ENCODE peak calls at places on chromosome 3, in nine cellular contexts. One of them, this sample, is unnamed.

GRCh38 chr3:73480187-73480672 is 144.5 kb downstream of the PDZRN3 start:
- DNase-seq in NCI-H1417: no peak
- DNase-seq in NB4: no peak
- DNase-seq in posterior cingulate gyrus: no peak
- DNase-seq in activated T-helper 1 cell treated with Interleukin-2 at 50 U/mL for 16 hours: no peak
- DNase-seq in NCI-H524 treated with DMSO at 0.1 percent for 48 hours: no peak
- DNase-seq in stimulated activated CD4-positive, alpha-beta T cell treated with anti-CD3 and anti-CD28 coated beads, Interleukin-1b, Interleukin-23, amount 100 ng/mL, for 48 hours: no peak
- DNase-seq in HT1080: no peak
- DNase-seq in HTR-8/SVneo: no peak
- DNase-seq in this sample: no peak

GRCh38 chr3:197736010-197736490 is 654 bp downstream of the RUBCN start:
- DNase-seq in NCI-H1417: no peak
- DNase-seq in activated T-helper 1 cell treated with Interleukin-2 at 50 U/mL for 16 hours: peak; percentile 24
- DNase-seq in HTR-8/SVneo: no peak
- DNase-seq in NCI-H524 treated with DMSO at 0.1 percent for 48 hours: no peak
- DNase-seq in posterior cingulate gyrus: peak; percentile 9
- DNase-seq in HT1080: no peak
- DNase-seq in NB4: peak; percentile 28
- DNase-seq in stimulated activated CD4-positive, alpha-beta T cell treated with anti-CD3 and anti-CD28 coated beads, Interleukin-1b, Interleukin-23, amount 100 ng/mL, for 48 hours: peak; percentile 59
- DNase-seq in this sample: peak; percentile 22

GRCh38 chr3:128784228-128784627 is 58.2 kb downstream of the RAB7A start:
- DNase-seq in posterior cingulate gyrus: peak; percentile 63
- DNase-seq in stimulated activated CD4-positive, alpha-beta T cell treated with anti-CD3 and anti-CD28 coated beads, Interleukin-1b, Interleukin-23, amount 100 ng/mL, for 48 hours: peak; percentile 66
- DNase-seq in NCI-H1417: no peak
- DNase-seq in HTR-8/SVneo: peak; percentile 25
- DNase-seq in HT1080: no peak
- DNase-seq in NCI-H524 treated with DMSO at 0.1 percent for 48 hours: no peak
- DNase-seq in NB4: peak; percentile 86
- DNase-seq in activated T-helper 1 cell treated with Interleukin-2 at 50 U/mL for 16 hours: peak; percentile 45
- DNase-seq in this sample: peak; percentile 72

GRCh38 chr3:155683321-155683720 is 61.5 kb downstream of the PLCH1 start:
- DNase-seq in NB4: no peak
- DNase-seq in activated T-helper 1 cell treated with Interleukin-2 at 50 U/mL for 16 hours: no peak
- DNase-seq in NCI-H524 treated with DMSO at 0.1 percent for 48 hours: no peak
- DNase-seq in stimulated activated CD4-positive, alpha-beta T cell treated with anti-CD3 and anti-CD28 coated beads, Interleukin-1b, Interleukin-23, amount 100 ng/mL, for 48 hours: no peak
- DNase-seq in posterior cingulate gyrus: no peak
- DNase-seq in HT1080: no peak
- DNase-seq in HTR-8/SVneo: no peak
- DNase-seq in NCI-H1417: no peak
- DNase-seq in this sample: no peak

GRCh38 chr3:158842946-158843345 is 41.1 kb downstream of the MFSD1 start:
- DNase-seq in NCI-H1417: no peak
- DNase-seq in HT1080: no peak
- DNase-seq in NB4: no peak
- DNase-seq in NCI-H524 treated with DMSO at 0.1 percent for 48 hours: no peak
- DNase-seq in stimulated activated CD4-positive, alpha-beta T cell treated with anti-CD3 and anti-CD28 coated beads, Interleukin-1b, Interleukin-23, amount 100 ng/mL, for 48 hours: no peak
- DNase-seq in HTR-8/SVneo: no peak
- DNase-seq in posterior cingulate gyrus: no peak
- DNase-seq in activated T-helper 1 cell treated with Interleukin-2 at 50 U/mL for 16 hours: no peak
- DNase-seq in this sample: no peak

GRCh38 chr3:32226875-32227500 is 11.5 kb upstream of the CMTM8 start:
- DNase-seq in NB4: no peak
- DNase-seq in activated T-helper 1 cell treated with Interleukin-2 at 50 U/mL for 16 hours: no peak
- DNase-seq in HT1080: peak; percentile 82
- DNase-seq in posterior cingulate gyrus: no peak
- DNase-seq in HTR-8/SVneo: peak; percentile 67
- DNase-seq in NCI-H1417: no peak
- DNase-seq in stimulated activated CD4-positive, alpha-beta T cell treated with anti-CD3 and anti-CD28 coated beads, Interleukin-1b, Interleukin-23, amount 100 ng/mL, for 48 hours: no peak
- DNase-seq in NCI-H524 treated with DMSO at 0.1 percent for 48 hours: no peak
- DNase-seq in this sample: no peak

GRCh38 chr3:36206936-36207620 is 173.2 kb upstream of the STAC start:
- DNase-seq in NCI-H524 treated with DMSO at 0.1 percent for 48 hours: no peak
- DNase-seq in NB4: no peak
- DNase-seq in HTR-8/SVneo: no peak
- DNase-seq in activated T-helper 1 cell treated with Interleukin-2 at 50 U/mL for 16 hours: no peak
- DNase-seq in NCI-H1417: no peak
- DNase-seq in posterior cingulate gyrus: no peak
- DNase-seq in HT1080: no peak
- DNase-seq in stimulated activated CD4-positive, alpha-beta T cell treated with anti-CD3 and anti-CD28 coated beads, Interleukin-1b, Interleukin-23, amount 100 ng/mL, for 48 hours: no peak
- DNase-seq in this sample: no peak

GRCh38 chr3:62577153-62577552 is 203.8 kb upstream of the FEZF2 start:
- DNase-seq in NCI-H1417: no peak
- DNase-seq in posterior cingulate gyrus: no peak
- DNase-seq in activated T-helper 1 cell treated with Interleukin-2 at 50 U/mL for 16 hours: no peak
- DNase-seq in HTR-8/SVneo: no peak
- DNase-seq in HT1080: no peak
- DNase-seq in NB4: no peak
- DNase-seq in NCI-H524 treated with DMSO at 0.1 percent for 48 hours: no peak
- DNase-seq in stimulated activated CD4-positive, alpha-beta T cell treated with anti-CD3 and anti-CD28 coated beads, Interleukin-1b, Interleukin-23, amount 100 ng/mL, for 48 hours: no peak
- DNase-seq in this sample: no peak

GRCh38 chr3:48636149-48636548 is 888 bp upstream of the SLC26A6 start:
- DNase-seq in stimulated activated CD4-positive, alpha-beta T cell treated with anti-CD3 and anti-CD28 coated beads, Interleukin-1b, Interleukin-23, amount 100 ng/mL, for 48 hours: no peak
- DNase-seq in activated T-helper 1 cell treated with Interleukin-2 at 50 U/mL for 16 hours: no peak
- DNase-seq in HTR-8/SVneo: no peak
- DNase-seq in HT1080: no peak
- DNase-seq in posterior cingulate gyrus: no peak
- DNase-seq in NCI-H1417: no peak
- DNase-seq in NCI-H524 treated with DMSO at 0.1 percent for 48 hours: no peak
- DNase-seq in NB4: no peak
- DNase-seq in this sample: no peak

GRCh38 chr3:168249048-168249538 is 153.4 kb upstream of the GOLIM4 start:
- DNase-seq in NB4: no peak
- DNase-seq in stimulated activated CD4-positive, alpha-beta T cell treated with anti-CD3 and anti-CD28 coated beads, Interleukin-1b, Interleukin-23, amount 100 ng/mL, for 48 hours: no peak
- DNase-seq in posterior cingulate gyrus: no peak
- DNase-seq in NCI-H1417: no peak
- DNase-seq in HT1080: no peak
- DNase-seq in NCI-H524 treated with DMSO at 0.1 percent for 48 hours: peak; percentile 50
- DNase-seq in HTR-8/SVneo: peak; percentile 8
- DNase-seq in activated T-helper 1 cell treated with Interleukin-2 at 50 U/mL for 16 hours: no peak
- DNase-seq in this sample: no peak

GRCh38 chr3:62229201-62229600 is 144.1 kb downstream of the FEZF2 start:
- DNase-seq in activated T-helper 1 cell treated with Interleukin-2 at 50 U/mL for 16 hours: no peak
- DNase-seq in NCI-H1417: peak; percentile 7
- DNase-seq in NB4: no peak
- DNase-seq in NCI-H524 treated with DMSO at 0.1 percent for 48 hours: no peak
- DNase-seq in HT1080: no peak
- DNase-seq in posterior cingulate gyrus: peak; percentile 24
- DNase-seq in stimulated activated CD4-positive, alpha-beta T cell treated with anti-CD3 and anti-CD28 coated beads, Interleukin-1b, Interleukin-23, amount 100 ng/mL, for 48 hours: no peak
- DNase-seq in HTR-8/SVneo: no peak
- DNase-seq in this sample: no peak

GRCh38 chr3:46695177-46695961 is 1.9 kb upstream of the ALS2CL start:
- DNase-seq in stimulated activated CD4-positive, alpha-beta T cell treated with anti-CD3 and anti-CD28 coated beads, Interleukin-1b, Interleukin-23, amount 100 ng/mL, for 48 hours: peak; percentile 60
- DNase-seq in NCI-H1417: no peak
- DNase-seq in activated T-helper 1 cell treated with Interleukin-2 at 50 U/mL for 16 hours: peak; percentile 27
- DNase-seq in posterior cingulate gyrus: no peak
- DNase-seq in NB4: peak; percentile 90
- DNase-seq in HT1080: peak; percentile 73
- DNase-seq in HTR-8/SVneo: no peak
- DNase-seq in NCI-H524 treated with DMSO at 0.1 percent for 48 hours: peak; percentile 35
- DNase-seq in this sample: peak; percentile 33

GRCh38 chr3:122316368-122316767 is 8.7 kb upstream of the CSTA start:
- DNase-seq in posterior cingulate gyrus: no peak
- DNase-seq in HT1080: no peak
- DNase-seq in stimulated activated CD4-positive, alpha-beta T cell treated with anti-CD3 and anti-CD28 coated beads, Interleukin-1b, Interleukin-23, amount 100 ng/mL, for 48 hours: no peak
- DNase-seq in NB4: no peak
- DNase-seq in activated T-helper 1 cell treated with Interleukin-2 at 50 U/mL for 16 hours: no peak
- DNase-seq in HTR-8/SVneo: no peak
- DNase-seq in NCI-H1417: no peak
- DNase-seq in NCI-H524 treated with DMSO at 0.1 percent for 48 hours: no peak
- DNase-seq in this sample: no peak

GRCh38 chr3:158791259-158791920 is 10.5 kb upstream of the MFSD1 start:
- DNase-seq in stimulated activated CD4-positive, alpha-beta T cell treated with anti-CD3 and anti-CD28 coated beads, Interleukin-1b, Interleukin-23, amount 100 ng/mL, for 48 hours: no peak
- DNase-seq in NB4: peak; percentile 81
- DNase-seq in posterior cingulate gyrus: no peak
- DNase-seq in HTR-8/SVneo: peak; percentile 47
- DNase-seq in HT1080: peak; percentile 67
- DNase-seq in NCI-H524 treated with DMSO at 0.1 percent for 48 hours: peak; percentile 39
- DNase-seq in NCI-H1417: peak; percentile 34
- DNase-seq in activated T-helper 1 cell treated with Interleukin-2 at 50 U/mL for 16 hours: no peak
- DNase-seq in this sample: peak; percentile 76

GRCh38 chr3:73399106-73399505 is 225.6 kb downstream of the PDZRN3 start:
- DNase-seq in NB4: peak; percentile 33
- DNase-seq in HTR-8/SVneo: no peak
- DNase-seq in stimulated activated CD4-positive, alpha-beta T cell treated with anti-CD3 and anti-CD28 coated beads, Interleukin-1b, Interleukin-23, amount 100 ng/mL, for 48 hours: no peak
- DNase-seq in HT1080: no peak
- DNase-seq in NCI-H524 treated with DMSO at 0.1 percent for 48 hours: no peak
- DNase-seq in NCI-H1417: no peak
- DNase-seq in activated T-helper 1 cell treated with Interleukin-2 at 50 U/mL for 16 hours: no peak
- DNase-seq in posterior cingulate gyrus: no peak
- DNase-seq in this sample: no peak

GRCh38 chr3:123337226-123337625 is 111.7 kb downstream of the ADCY5 start:
- DNase-seq in HT1080: no peak
- DNase-seq in posterior cingulate gyrus: no peak
- DNase-seq in activated T-helper 1 cell treated with Interleukin-2 at 50 U/mL for 16 hours: no peak
- DNase-seq in NCI-H524 treated with DMSO at 0.1 percent for 48 hours: no peak
- DNase-seq in NCI-H1417: no peak
- DNase-seq in HTR-8/SVneo: no peak
- DNase-seq in stimulated activated CD4-positive, alpha-beta T cell treated with anti-CD3 and anti-CD28 coated beads, Interleukin-1b, Interleukin-23, amount 100 ng/mL, for 48 hours: no peak
- DNase-seq in NB4: no peak
- DNase-seq in this sample: no peak

GRCh38 chr3:10758304-10759037 is 57.6 kb upstream of the SLC6A11 start:
- DNase-seq in NCI-H1417: peak; percentile 34
- DNase-seq in stimulated activated CD4-positive, alpha-beta T cell treated with anti-CD3 and anti-CD28 coated beads, Interleukin-1b, Interleukin-23, amount 100 ng/mL, for 48 hours: peak; percentile 42
- DNase-seq in NCI-H524 treated with DMSO at 0.1 percent for 48 hours: peak; percentile 10
- DNase-seq in HT1080: peak; percentile 57
- DNase-seq in activated T-helper 1 cell treated with Interleukin-2 at 50 U/mL for 16 hours: peak; percentile 7
- DNase-seq in posterior cingulate gyrus: peak; percentile 81
- DNase-seq in HTR-8/SVneo: peak; percentile 78
- DNase-seq in NB4: peak; percentile 80
- DNase-seq in this sample: peak; percentile 54

GRCh38 chr3:101259485-101260341 is 60.7 kb downstream of the IMPG2 start:
- DNase-seq in stimulated activated CD4-positive, alpha-beta T cell treated with anti-CD3 and anti-CD28 coated beads, Interleukin-1b, Interleukin-23, amount 100 ng/mL, for 48 hours: no peak
- DNase-seq in NB4: peak; percentile 31
- DNase-seq in HT1080: no peak
- DNase-seq in activated T-helper 1 cell treated with Interleukin-2 at 50 U/mL for 16 hours: no peak
- DNase-seq in NCI-H1417: no peak
- DNase-seq in posterior cingulate gyrus: no peak
- DNase-seq in NCI-H524 treated with DMSO at 0.1 percent for 48 hours: no peak
- DNase-seq in HTR-8/SVneo: no peak
- DNase-seq in this sample: no peak

GRCh38 chr3:48420561-48420960 is 9.3 kb downstream of the PLXNB1 start:
- DNase-seq in posterior cingulate gyrus: no peak
- DNase-seq in activated T-helper 1 cell treated with Interleukin-2 at 50 U/mL for 16 hours: no peak
- DNase-seq in stimulated activated CD4-positive, alpha-beta T cell treated with anti-CD3 and anti-CD28 coated beads, Interleukin-1b, Interleukin-23, amount 100 ng/mL, for 48 hours: no peak
- DNase-seq in HT1080: no peak
- DNase-seq in NB4: no peak
- DNase-seq in NCI-H524 treated with DMSO at 0.1 percent for 48 hours: no peak
- DNase-seq in NCI-H1417: no peak
- DNase-seq in HTR-8/SVneo: no peak
- DNase-seq in this sample: no peak

GRCh38 chr3:32177702-32178198 is 60.7 kb upstream of the CMTM8 start:
- DNase-seq in NCI-H1417: peak; percentile 50
- DNase-seq in posterior cingulate gyrus: no peak
- DNase-seq in activated T-helper 1 cell treated with Interleukin-2 at 50 U/mL for 16 hours: peak; percentile 8
- DNase-seq in stimulated activated CD4-positive, alpha-beta T cell treated with anti-CD3 and anti-CD28 coated beads, Interleukin-1b, Interleukin-23, amount 100 ng/mL, for 48 hours: peak; percentile 61
- DNase-seq in NCI-H524 treated with DMSO at 0.1 percent for 48 hours: peak; percentile 37
- DNase-seq in HT1080: peak; percentile 82
- DNase-seq in HTR-8/SVneo: peak; percentile 69
- DNase-seq in NB4: peak; percentile 82
- DNase-seq in this sample: peak; percentile 81

GRCh38 chr3:186354100-186354499 is 7.9 kb downstream of the DGKG start:
- DNase-seq in HTR-8/SVneo: no peak
- DNase-seq in NCI-H524 treated with DMSO at 0.1 percent for 48 hours: no peak
- DNase-seq in HT1080: no peak
- DNase-seq in stimulated activated CD4-positive, alpha-beta T cell treated with anti-CD3 and anti-CD28 coated beads, Interleukin-1b, Interleukin-23, amount 100 ng/mL, for 48 hours: no peak
- DNase-seq in posterior cingulate gyrus: no peak
- DNase-seq in NCI-H1417: no peak
- DNase-seq in NB4: no peak
- DNase-seq in activated T-helper 1 cell treated with Interleukin-2 at 50 U/mL for 16 hours: no peak
- DNase-seq in this sample: no peak

GRCh38 chr3:127799476-127800222 is 22.7 kb downstream of the MGLL start:
- DNase-seq in activated T-helper 1 cell treated with Interleukin-2 at 50 U/mL for 16 hours: no peak
- DNase-seq in NCI-H524 treated with DMSO at 0.1 percent for 48 hours: no peak
- DNase-seq in NCI-H1417: no peak
- DNase-seq in posterior cingulate gyrus: no peak
- DNase-seq in HT1080: peak; percentile 98
- DNase-seq in NB4: no peak
- DNase-seq in stimulated activated CD4-positive, alpha-beta T cell treated with anti-CD3 and anti-CD28 coated beads, Interleukin-1b, Interleukin-23, amount 100 ng/mL, for 48 hours: no peak
- DNase-seq in HTR-8/SVneo: peak; percentile 63
- DNase-seq in this sample: peak; percentile 79

GRCh38 chr3:131329774-131330173 is 51.8 kb upstream of the NUDT16 start:
- DNase-seq in HT1080: no peak
- DNase-seq in stimulated activated CD4-positive, alpha-beta T cell treated with anti-CD3 and anti-CD28 coated beads, Interleukin-1b, Interleukin-23, amount 100 ng/mL, for 48 hours: no peak
- DNase-seq in NCI-H524 treated with DMSO at 0.1 percent for 48 hours: no peak
- DNase-seq in NB4: no peak
- DNase-seq in NCI-H1417: no peak
- DNase-seq in activated T-helper 1 cell treated with Interleukin-2 at 50 U/mL for 16 hours: no peak
- DNase-seq in posterior cingulate gyrus: no peak
- DNase-seq in HTR-8/SVneo: no peak
- DNase-seq in this sample: no peak

GRCh38 chr3:155018621-155019330 is 61.3 kb upstream of the MME start:
- DNase-seq in HTR-8/SVneo: no peak
- DNase-seq in NCI-H1417: no peak
- DNase-seq in posterior cingulate gyrus: no peak
- DNase-seq in NCI-H524 treated with DMSO at 0.1 percent for 48 hours: no peak
- DNase-seq in activated T-helper 1 cell treated with Interleukin-2 at 50 U/mL for 16 hours: no peak
- DNase-seq in HT1080: peak; percentile 72
- DNase-seq in NB4: peak; percentile 37
- DNase-seq in stimulated activated CD4-positive, alpha-beta T cell treated with anti-CD3 and anti-CD28 coated beads, Interleukin-1b, Interleukin-23, amount 100 ng/mL, for 48 hours: no peak
- DNase-seq in this sample: no peak

GRCh38 chr3:141795719-141796435 is 32.7 kb downstream of the GRK7 start:
- DNase-seq in HT1080: no peak
- DNase-seq in activated T-helper 1 cell treated with Interleukin-2 at 50 U/mL for 16 hours: no peak
- DNase-seq in HTR-8/SVneo: no peak
- DNase-seq in NCI-H1417: peak; percentile 68
- DNase-seq in NCI-H524 treated with DMSO at 0.1 percent for 48 hours: no peak
- DNase-seq in NB4: peak; percentile 88
- DNase-seq in posterior cingulate gyrus: no peak
- DNase-seq in stimulated activated CD4-positive, alpha-beta T cell treated with anti-CD3 and anti-CD28 coated beads, Interleukin-1b, Interleukin-23, amount 100 ng/mL, for 48 hours: peak; percentile 62
- DNase-seq in this sample: no peak

GRCh38 chr3:9008550-9009255 is 45.4 kb upstream of the RAD18 start:
- DNase-seq in NCI-H1417: no peak
- DNase-seq in activated T-helper 1 cell treated with Interleukin-2 at 50 U/mL for 16 hours: no peak
- DNase-seq in NB4: no peak
- DNase-seq in HTR-8/SVneo: no peak
- DNase-seq in posterior cingulate gyrus: no peak
- DNase-seq in HT1080: no peak
- DNase-seq in NCI-H524 treated with DMSO at 0.1 percent for 48 hours: no peak
- DNase-seq in stimulated activated CD4-positive, alpha-beta T cell treated with anti-CD3 and anti-CD28 coated beads, Interleukin-1b, Interleukin-23, amount 100 ng/mL, for 48 hours: no peak
- DNase-seq in this sample: no peak